ENCODE peak calls at places on chromosome 21, in nine cellular contexts. H is AG04450; B is endodermal cell; O is GM23338; C is AG10803; P is CD8-positive, alpha-beta T cell; K is glutamatergic neuron; T is Calu3; V is BJ. Q is an unnamed sample.

GRCh38 chr21:46634427-46634826 is 1.0 kb upstream of the PRMT2 start:
- DNase-seq in H (no peak), B (no peak), O (no peak), C (no peak), P (no peak), K (no peak), T (no peak), V (no peak), Q (no peak)

GRCh38 chr21:15706686-15707085 is 23.1 kb upstream of the USP25 start:
- DNase-seq in H (peak), B (peak), O (no peak), C (peak), P (no peak), K (no peak), T (peak), V (peak), Q (no peak)

GRCh38 chr21:29190920-29191319 is 60.5 kb downstream of the MAP3K7CL start:
- DNase-seq in H (no peak), B (no peak), O (no peak), C (peak), P (no peak), K (no peak), T (no peak), V (no peak), Q (no peak)

GRCh38 chr21:38839683-38840286 is 34.1 kb downstream of the ETS2 start:
- DNase-seq in H (peak), B (no peak), O (no peak), C (peak), P (no peak), K (no peak), T (no peak), V (peak), Q (no peak)

GRCh38 chr21:41236361-41236973 is 68.5 kb downstream of the BACE2 start:
- DNase-seq in H (no peak), B (no peak), O (no peak), C (no peak), P (no peak), K (no peak), T (no peak), V (no peak), Q (no peak)

GRCh38 chr21:38984982-38985422 is 179.3 kb downstream of the ETS2 start:
- DNase-seq in H (no peak), B (no peak), O (no peak), C (peak), P (no peak), K (no peak), T (no peak), V (peak), Q (no peak)

GRCh38 chr21:29639366-29640232 is 300.2 kb downstream of the GRIK1 start:
- DNase-seq in H (no peak), B (no peak), O (no peak), C (no peak), P (no peak), K (no peak), T (no peak), V (no peak), Q (no peak)

GRCh38 chr21:37592496-37592895 is 225.9 kb downstream of the DYRK1A start:
- DNase-seq in H (no peak), B (peak), O (peak), C (no peak), P (no peak), K (no peak), T (no peak), V (no peak), Q (no peak)

GRCh38 chr21:32467291-32467690 is 54.8 kb downstream of the EVA1C start:
- DNase-seq in H (no peak), B (peak), O (peak), C (no peak), P (no peak), K (no peak), T (no peak), V (no peak), Q (no peak)

GRCh38 chr21:15895142-15896106 is 165.6 kb downstream of the USP25 start:
- DNase-seq in H (no peak), B (no peak), O (no peak), C (peak), P (no peak), K (no peak), T (no peak), V (no peak), Q (no peak)

GRCh38 chr21:46205766-46206162 is 21.5 kb upstream of the SPATC1L start:
- DNase-seq in H (no peak), B (no peak), O (no peak), C (no peak), P (no peak), K (peak), T (no peak), V (no peak), Q (no peak)

GRCh38 chr21:20603236-20603635 is 395.0 kb upstream of the NCAM2 start:
- DNase-seq in H (no peak), B (no peak), O (no peak), C (no peak), P (no peak), K (no peak), T (no peak), V (no peak), Q (no peak)

DNA sequence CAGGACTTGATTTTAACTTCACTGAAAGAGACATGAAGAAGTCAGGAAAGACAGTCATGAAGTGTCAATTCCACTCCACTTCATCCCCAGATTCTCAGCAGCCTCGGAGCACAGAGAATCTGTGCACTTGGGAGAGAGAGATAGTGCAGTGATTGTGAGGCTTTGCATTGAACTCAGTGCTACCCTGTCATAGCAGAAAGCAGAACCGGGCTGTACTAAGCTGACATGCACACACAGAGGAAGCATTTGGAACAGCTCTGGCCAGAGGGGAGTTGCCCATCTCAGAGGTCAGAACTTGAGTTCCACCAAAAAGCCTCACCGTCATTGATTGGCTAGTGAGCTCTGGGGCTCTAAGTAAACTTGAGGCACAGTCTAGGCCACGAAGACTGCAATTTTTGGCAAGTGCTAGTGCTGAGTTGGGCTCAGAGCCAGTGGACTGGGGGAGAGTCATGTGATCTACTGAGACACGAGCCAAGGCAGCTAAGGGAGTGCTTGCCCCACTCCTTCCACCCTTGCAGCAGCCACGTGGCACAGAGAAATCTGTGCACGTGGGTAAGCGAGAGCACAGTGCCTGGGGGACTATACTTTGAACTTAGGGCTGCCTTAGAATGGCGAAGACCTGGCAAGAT is 810.2 kb upstream of the ADAMTS5 start:
- DNase-seq in H (no peak), B (no peak), O (no peak), C (no peak), P (no peak), K (no peak), T (no peak), V (no peak), Q (no peak)
- TF ChIP-seq CTCF in H (no peak), B (no peak), O (no peak), C (no peak), P (no peak), K (no peak), T (no peak), V (no peak), Q (no peak)

GRCh38 chr21:31349208-31349607 is 5.1 kb upstream of the TIAM1 start:
- DNase-seq in H (no peak), B (no peak), O (no peak), C (no peak), P (no peak), K (no peak), T (no peak), V (no peak), Q (no peak)

GRCh38 chr21:31346256-31346821 is 2.3 kb upstream of the TIAM1 start:
- DNase-seq in H (no peak), B (no peak), O (no peak), C (peak), P (no peak), K (no peak), T (no peak), V (no peak), Q (no peak)

GRCh38 chr21:31343680-31344480 is at the start of gene TIAM1:
- DNase-seq in H (no peak), B (peak), O (peak), C (peak), P (no peak), K (peak), T (peak), V (no peak), Q (peak)

GRCh38 chr21:31348188-31348587 is 4.1 kb upstream of the TIAM1 start:
- DNase-seq in H (no peak), B (peak), O (no peak), C (no peak), P (no peak), K (no peak), T (no peak), V (no peak), Q (no peak)

DNA sequence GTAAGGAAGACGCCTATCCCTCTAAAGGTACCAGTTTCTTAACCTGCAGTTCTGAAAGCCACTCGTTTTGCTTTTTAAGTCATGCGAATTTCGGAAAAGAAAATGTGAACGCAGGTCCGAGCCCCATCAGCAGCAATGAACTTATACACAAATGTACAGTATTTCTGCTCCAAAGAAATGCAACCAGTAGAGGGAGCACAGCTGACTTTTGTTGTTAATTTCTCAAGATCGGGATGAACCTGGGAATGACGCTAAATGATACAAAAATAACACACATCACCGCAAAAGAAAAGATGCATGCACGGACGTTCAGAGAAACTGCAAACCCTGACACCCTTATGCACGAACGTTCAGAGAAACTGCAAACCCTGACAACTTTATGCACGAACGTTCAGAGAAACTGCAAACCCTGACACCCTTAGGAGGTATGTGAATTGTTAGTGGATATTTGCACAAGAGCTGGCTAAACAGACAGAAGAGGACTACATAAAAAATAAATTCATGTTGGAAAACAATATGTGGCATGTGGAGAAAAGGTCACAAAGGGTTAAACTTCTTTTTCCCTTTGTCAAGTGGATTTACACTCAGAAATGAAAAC is 3.5 kb upstream of the TIAM1 start:
- DNase-seq in H (no peak), B (no peak), O (peak), C (peak), P (no peak), K (no peak), T (peak), V (no peak), Q (no peak)
- TF ChIP-seq CTCF in H (peak), B (peak), O (peak), C (peak), P (no peak), K (peak), T (peak), V (peak), Q (peak)

GRCh38 chr21:30962013-30962412 is 76.3 kb downstream of the KRTAP19-8 start:
- DNase-seq in H (no peak), B (peak), O (peak), C (no peak), P (no peak), K (no peak), T (no peak), V (no peak), Q (no peak)
- TF ChIP-seq CTCF in H (no peak), B (peak), O (peak), C (no peak), P (no peak), K (peak), T (no peak), V (no peak), Q (peak)

DNA sequence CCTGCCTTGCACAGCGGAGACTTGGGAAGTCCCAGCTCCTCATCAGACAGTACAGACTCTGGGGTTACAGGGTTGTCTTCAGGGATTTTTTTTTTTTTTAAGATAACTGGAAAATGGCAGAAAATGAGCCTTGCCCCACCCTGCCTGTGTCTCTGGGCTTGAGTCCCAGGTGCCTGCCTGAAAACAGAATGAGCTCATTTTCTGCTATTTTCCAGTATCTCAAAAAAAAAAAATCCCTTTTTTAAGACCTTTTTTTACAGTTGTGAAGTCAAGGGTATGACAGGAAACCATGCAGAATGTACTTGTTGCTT is 10.1 kb downstream of the SLX9 start:
- DNase-seq in H (no peak), B (no peak), O (no peak), C (no peak), P (no peak), K (no peak), T (no peak), V (no peak), Q (no peak)
- TF ChIP-seq CTCF in H (no peak), B (no peak), O (no peak), C (no peak), P (no peak), K (peak), T (no peak), V (no peak), Q (peak)

Q was measured in endothelial cell.